ENCODE peak calls at places on chromosomes 3 and 15, in ten cellular contexts. C is cardiac muscle cell, T is AG04450, O is adrenal gland, L is suprapubic skin, V is CD14-positive monocyte, X is HL-60, B is lower lobe of right lung, S is progenitor cell of endocrine pancreas, W is spleen. G is an unnamed sample.

GRCh38 chr3:12273045-12273695 is 15.7 kb upstream of the PPARG start:
- DNase-seq in T (no peak), O (no peak), V (no peak), W (no peak), X (no peak), S (no peak), C (no peak), L (no peak), B (no peak), G (no peak)

GRCh38 chr15:47360296-47360695 is 357.0 kb upstream of the SEMA6D start:
- DNase-seq in V (no peak), X (no peak), L (no peak), C (no peak), T (no peak), O (no peak), S (no peak), W (no peak), B (no peak), G (no peak)

GRCh38 chr3:53709256-53709655 is 137.0 kb downstream of the CHDH start:
- DNase-seq in V (no peak), O (no peak), S (no peak), X (no peak), T (no peak), B (no peak), C (no peak), L (no peak), W (no peak), G (no peak)

GRCh38 chr15:23645379-23646164 is 2.1 kb downstream of the MAGEL2 start:
- DNase-seq in T (no peak), C (no peak), L (no peak), O (no peak), V (no peak), B (no peak), W (no peak), S (no peak), X (no peak), G (no peak)

GRCh38 chr3:135736740-135737139 is 228.8 kb upstream of the PPP2R3A start:
- DNase-seq in T (no peak), V (no peak), C (no peak), W (no peak), X (peak; percentile 42), B (no peak), L (no peak), O (no peak), S (no peak), G (no peak)

GRCh38 chr3:160869825-160870224 is 113.8 kb downstream of the PPM1L start:
- DNase-seq in V (no peak), B (no peak), S (no peak), X (no peak), C (peak; percentile 4), L (no peak), O (peak; percentile 68), T (no peak), W (no peak), G (no peak)

GRCh38 chr3:65945480-65945879 is 93.2 kb downstream of the MAGI1 start:
- DNase-seq in W (no peak), X (no peak), B (no peak), C (no peak), S (no peak), O (no peak), V (no peak), L (no peak), T (no peak), G (no peak)

GRCh38 chr15:60744826-60745225 is 265.9 kb upstream of the ICE2 start:
- DNase-seq in L (peak; percentile 81), W (no peak), S (no peak), B (no peak), X (no peak), C (no peak), O (no peak), V (no peak), T (no peak), G (no peak)

GRCh38 chr3:196292281-196292923 is 4.9 kb upstream of the PCYT1A start:
- DNase-seq in V (no peak), W (no peak), X (no peak), S (no peak), B (no peak), L (no peak), C (no peak), T (no peak), O (no peak), G (no peak)

GRCh38 chr3:150556792-150557191 is 10.2 kb downstream of the EIF2A start:
- DNase-seq in O (no peak), B (no peak), L (no peak), W (no peak), T (no peak), V (no peak), X (no peak), S (no peak), C (no peak), G (no peak)

GRCh38 chr3:181660337-181660736 is 51.4 kb upstream of the SOX2 start:
- DNase-seq in S (no peak), V (no peak), W (no peak), X (no peak), T (no peak), O (no peak), L (no peak), C (no peak), B (no peak), G (no peak)

GRCh38 chr15:94526071-94526689 is 294.8 kb downstream of the MCTP2 start:
- DNase-seq in L (no peak), C (no peak), S (no peak), B (no peak), V (no peak), X (no peak), O (no peak), W (no peak), T (no peak), G (no peak)

GRCh38 chr3:126936853-126937395 is 46.0 kb upstream of the PLXNA1 start:
- DNase-seq in B (no peak), W (no peak), X (no peak), V (no peak), C (peak; percentile 25), L (no peak), O (no peak), T (no peak), S (no peak), G (no peak)

GRCh38 chr3:126938520-126939346 is 44.2 kb upstream of the PLXNA1 start:
- DNase-seq in C (no peak), T (no peak), L (no peak), V (no peak), B (no peak), O (no peak), W (peak; percentile 62), X (no peak), S (no peak), G (no peak)

GRCh38 chr3:126937533-126938432 is 45.1 kb upstream of the PLXNA1 start:
- DNase-seq in X (no peak), B (no peak), W (peak; percentile 57), O (no peak), C (no peak), V (no peak), S (no peak), T (no peak), L (no peak), G (no peak)

GRCh38 chr3:126941721-126942270 is 41.1 kb upstream of the PLXNA1 start:
- DNase-seq in C (no peak), O (no peak), V (no peak), T (no peak), X (no peak), L (no peak), W (peak; percentile 58), S (no peak), B (no peak), G (no peak)

DNA sequence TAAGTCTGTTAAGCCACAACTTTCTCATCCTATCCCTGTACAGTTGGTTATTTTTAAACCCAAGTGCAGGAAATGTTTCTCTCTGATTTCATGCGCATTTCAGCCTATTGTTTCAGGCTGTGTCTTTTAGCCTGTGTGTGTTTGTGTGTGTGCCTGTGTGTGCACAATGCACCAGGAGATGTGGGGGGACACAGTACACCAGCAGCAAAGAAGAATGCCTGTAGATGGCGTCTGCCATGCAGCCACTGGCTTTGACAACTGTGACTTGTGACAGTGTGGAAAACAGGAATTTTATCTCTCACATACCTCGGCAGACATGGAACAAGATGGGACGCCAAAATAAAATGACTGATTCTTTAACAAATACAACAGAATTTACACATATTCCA is 43.6 kb upstream of the PLXNA1 start:
- DNase-seq in X (no peak), V (no peak), W (peak; percentile 24), B (no peak), C (no peak), L (no peak), S (no peak), T (no peak), O (no peak), G (no peak)
- TF ChIP-seq CTCF in X (no peak), V (no peak), W (no peak), B (no peak), C (peak; percentile 9), L (no peak), S (peak; percentile 34), T (no peak), O (no peak), G (peak; percentile 27)

DNA sequence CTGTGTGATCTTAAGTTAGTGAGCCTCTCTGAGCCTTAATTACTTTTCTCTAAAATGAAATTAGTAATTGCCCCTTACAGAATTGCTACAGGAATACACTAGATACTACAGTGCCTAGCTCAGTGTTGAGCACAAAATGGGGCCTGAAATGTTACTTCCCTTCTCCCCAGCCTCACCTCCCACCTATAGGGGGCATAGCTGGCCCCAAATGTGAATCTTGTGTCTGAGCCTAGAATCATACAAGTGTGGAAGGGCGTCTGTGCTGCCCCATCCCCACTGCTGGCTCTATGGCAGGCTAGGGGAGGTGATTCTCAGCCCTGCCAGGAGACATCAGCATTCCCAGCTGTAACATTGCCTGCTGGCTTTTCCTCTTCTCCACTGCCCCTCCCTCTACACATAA is 42.7 kb downstream of the IFT122 start:
- DNase-seq in O (no peak), S (no peak), W (no peak), T (no peak), C (no peak), B (no peak), V (no peak), L (no peak), X (no peak), G (no peak)
- TF ChIP-seq CTCF in O (no peak), S (peak; percentile 15), W (no peak), T (peak; percentile 12), C (peak; percentile 15), B (no peak), V (no peak), L (no peak), X (no peak), G (peak; percentile 38)

DNA sequence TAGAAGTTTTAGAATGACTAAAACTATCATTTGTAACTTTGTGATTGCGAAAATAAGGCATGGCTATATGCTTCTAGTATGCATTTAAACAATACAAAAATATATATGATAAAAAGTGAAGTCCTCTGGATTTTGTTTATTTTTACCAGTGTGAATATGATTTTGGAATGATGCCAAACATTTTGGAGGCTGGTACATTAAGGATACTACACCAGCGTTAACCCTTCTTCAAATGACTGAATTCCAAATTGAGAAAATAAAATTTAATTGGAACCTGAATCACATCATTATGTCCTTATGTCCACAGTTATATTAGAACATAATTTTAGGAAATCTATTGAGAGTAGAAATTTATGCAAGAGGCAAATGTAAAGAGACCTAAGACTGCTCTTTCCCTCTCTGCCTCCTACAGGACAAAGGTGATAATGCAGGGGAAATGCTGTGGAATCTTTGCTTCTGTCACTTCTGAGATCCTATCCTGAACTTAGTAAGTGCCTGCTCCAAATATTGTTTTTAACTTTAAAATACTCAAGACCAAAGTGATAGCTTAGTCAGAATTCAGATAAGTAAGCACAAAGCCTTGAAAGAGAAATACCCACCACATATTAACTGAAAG is 121.1 kb upstream of the NANOGP8 start:
- DNase-seq in V (no peak), S (no peak), L (no peak), O (no peak), W (no peak), X (peak; percentile 19), B (no peak), C (peak; percentile 23), T (no peak), G (no peak)
- TF ChIP-seq CTCF in V (peak; percentile 65), S (peak; percentile 38), L (no peak), O (no peak), W (no peak), X (peak; percentile 85), B (peak; percentile 17), C (peak; percentile 42), T (peak; percentile 53), G (peak; percentile 56)

GRCh38 chr3:1087066-1087555 is 5.7 kb upstream of the CNTN6 start:
- DNase-seq in L (peak; percentile 56), B (peak; percentile 68), X (no peak), V (no peak), S (no peak), T (no peak), O (peak; percentile 64), W (no peak), C (peak; percentile 89), G (no peak)
- TF ChIP-seq CTCF in L (no peak), B (peak; percentile 29), X (no peak), V (no peak), S (peak; percentile 19), T (no peak), O (peak; percentile 75), W (peak; percentile 37), C (peak; percentile 15), G (peak; percentile 86)